ENCODE peak calls at places on chromosomes 6 and 20, in ten cellular contexts. P is A549, D is adrenal gland, U is NB4, T is stomach, O is transverse colon, F is ovary, H is uterus, S is tibial nerve, C is body of pancreas. L is an unnamed sample.

GRCh38 chr6:149060300-149060984 is 257.1 kb upstream of the TAB2 start:
- DNase-seq in O (peak), D (no peak), P (no peak), S (no peak), H (no peak), C (no peak), F (no peak), U (peak), T (no peak), L (peak)

GRCh38 chr20:363319-364078 is 16.6 kb downstream of the NRSN2 start:
- DNase-seq in D (no peak), F (no peak), U (peak), C (no peak), T (no peak), P (no peak), O (no peak), S (no peak), H (no peak), L (peak)

GRCh38 chr6:12148317-12148801 is 136.2 kb downstream of the HIVEP1 start:
- DNase-seq in H (no peak), S (no peak), T (no peak), P (peak), U (no peak), D (no peak), O (no peak), F (no peak), C (no peak), L (no peak)

GRCh38 chr6:18277181-18278006 is 13.1 kb upstream of the DEK start:
- DNase-seq in S (no peak), U (no peak), O (no peak), F (no peak), D (no peak), H (no peak), T (no peak), C (no peak), P (no peak), L (no peak)

GRCh38 chr6:143684484-143684883 is 6.7 kb downstream of the PHACTR2 start:
- DNase-seq in D (no peak), S (no peak), O (no peak), T (no peak), P (no peak), F (no peak), C (no peak), U (no peak), H (no peak), L (no peak)

GRCh38 chr6:105603779-105604592 is 201.1 kb upstream of the PREP start:
- DNase-seq in F (no peak), P (no peak), D (no peak), H (peak), T (no peak), U (no peak), S (no peak), C (no peak), O (peak), L (no peak)

GRCh38 chr6:137171824-137172733 is 1.4 kb downstream of the IL22RA2 start:
- DNase-seq in S (no peak), C (no peak), U (no peak), F (no peak), P (no peak), H (no peak), T (no peak), O (no peak), D (no peak), L (no peak)

GRCh38 chr6:34332255-34333198 is 59.9 kb downstream of the NUDT3 start:
- DNase-seq in H (no peak), S (no peak), C (no peak), O (no peak), U (peak), T (no peak), P (no peak), D (no peak), F (no peak), L (no peak)

GRCh38 chr20:36277546-36277945 is 28.6 kb upstream of the DLGAP4 start:
- DNase-seq in D (no peak), H (no peak), C (no peak), F (no peak), T (no peak), O (no peak), P (no peak), S (no peak), U (no peak), L (no peak)

GRCh38 chr6:161067749-161068148 is 76.2 kb downstream of the MAP3K4 start:
- DNase-seq in T (no peak), D (no peak), U (no peak), P (no peak), C (no peak), F (no peak), H (no peak), O (no peak), S (no peak), L (no peak)

GRCh38 chr20:51637241-51637640 is 94.7 kb upstream of the NFATC2 start:
- DNase-seq in P (no peak), S (no peak), O (no peak), D (no peak), H (no peak), U (no peak), F (no peak), C (no peak), T (no peak), L (no peak)

GRCh38 chr20:25013478-25014380 is 21.2 kb upstream of the APMAP start:
- DNase-seq in T (peak), H (no peak), S (no peak), U (no peak), O (no peak), F (no peak), C (peak), P (no peak), D (no peak), L (no peak)

GRCh38 chr6:56517155-56517745 is 125.4 kb downstream of the DST start:
- DNase-seq in D (no peak), T (no peak), S (no peak), U (no peak), F (no peak), C (no peak), P (no peak), O (no peak), H (no peak), L (no peak)

GRCh38 chr6:367891-368630 is 23.5 kb upstream of the IRF4 start:
- DNase-seq in P (no peak), U (no peak), S (no peak), O (no peak), C (no peak), D (no peak), H (no peak), F (no peak), T (no peak), L (no peak)

GRCh38 chr6:82111818-82112217 is 135.7 kb downstream of the IBTK start:
- DNase-seq in P (no peak), U (no peak), O (no peak), S (no peak), C (no peak), T (no peak), H (no peak), F (no peak), D (no peak), L (no peak)

GRCh38 chr6:73537677-73538076 is 16.8 kb upstream of the EEF1A1 start:
- DNase-seq in T (no peak), D (no peak), C (no peak), F (no peak), U (no peak), S (no peak), O (no peak), H (no peak), P (no peak), L (no peak)

GRCh38 chr6:141744194-141744925 is 388.4 kb upstream of the GJE1 start:
- DNase-seq in F (no peak), H (no peak), U (no peak), T (no peak), O (no peak), C (no peak), S (no peak), P (no peak), D (no peak), L (no peak)

GRCh38 chr6:99467509-99468106 is 42.5 kb upstream of the PNISR start:
- DNase-seq in C (no peak), O (no peak), H (no peak), D (no peak), S (no peak), U (peak), P (peak), F (no peak), T (no peak), L (peak)

GRCh38 chr6:45763281-45763680 is 252.4 kb downstream of the CLIC5 start:
- DNase-seq in F (no peak), O (no peak), P (no peak), D (no peak), H (no peak), C (no peak), S (no peak), T (no peak), U (no peak), L (no peak)

GRCh38 chr20:47216819-47217410 is 139.6 kb downstream of the ZMYND8 start:
- DNase-seq in T (no peak), C (no peak), P (no peak), F (no peak), S (no peak), U (no peak), D (no peak), O (no peak), H (no peak), L (no peak)

GRCh38 chr6:133553652-133554051 is 312.5 kb downstream of the EYA4 start:
- DNase-seq in D (peak), H (peak), F (no peak), S (peak), O (peak), C (peak), P (no peak), U (peak), T (peak), L (peak)

GRCh38 chr20:57432874-57433491 is 41.8 kb downstream of the RBM38 start:
- DNase-seq in H (no peak), C (peak), U (peak), S (no peak), T (peak), D (no peak), O (peak), P (no peak), F (no peak), L (peak)
- TF ChIP-seq POLR2A in H (no peak), C (no peak), U (no peak), S (no peak), T (no peak), D (no peak), O (no peak), P (no peak), F (no peak), L (no peak)

DNA sequence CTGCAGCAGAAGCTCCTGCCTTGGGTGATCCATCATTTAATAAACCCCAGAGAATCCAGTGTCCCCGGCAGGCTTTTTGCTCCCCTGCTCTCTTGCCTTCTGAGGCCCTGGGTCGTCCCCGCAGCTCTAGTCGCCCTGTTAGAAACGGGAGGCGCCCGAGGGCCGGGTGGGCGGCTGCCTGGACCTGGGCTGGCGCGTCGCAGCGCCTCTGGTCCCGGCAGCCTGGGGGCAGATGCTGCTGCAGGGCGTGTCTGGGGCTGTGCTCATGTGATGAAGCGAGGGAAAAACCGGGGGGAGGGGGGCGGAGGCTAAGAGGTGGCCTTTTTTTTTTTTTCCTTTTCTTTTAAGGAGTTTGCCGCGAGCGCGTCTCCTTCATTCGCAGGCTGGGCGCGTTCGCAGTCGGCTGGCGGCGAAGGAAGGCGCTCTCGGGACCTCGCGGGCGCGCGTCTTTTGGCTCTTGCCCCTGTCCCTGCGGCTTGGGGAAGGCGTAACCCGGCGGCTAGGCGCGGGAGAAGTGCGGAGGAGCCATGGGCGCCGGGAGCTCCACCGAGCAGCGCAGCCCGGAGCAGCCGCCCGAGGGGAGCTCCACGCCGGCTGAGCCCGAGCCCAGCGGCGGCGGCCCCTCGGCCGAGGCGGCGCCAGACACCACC is 394 bp downstream of the AKAP12 start:
- DNase-seq in C (peak), H (peak), O (peak), F (peak), S (peak), U (no peak), D (peak), P (peak), T (peak), L (peak)
- TF ChIP-seq POLR2A in C (no peak), H (peak), O (peak), F (peak), S (peak), U (no peak), D (peak), P (peak), T (no peak), L (peak)

DNA sequence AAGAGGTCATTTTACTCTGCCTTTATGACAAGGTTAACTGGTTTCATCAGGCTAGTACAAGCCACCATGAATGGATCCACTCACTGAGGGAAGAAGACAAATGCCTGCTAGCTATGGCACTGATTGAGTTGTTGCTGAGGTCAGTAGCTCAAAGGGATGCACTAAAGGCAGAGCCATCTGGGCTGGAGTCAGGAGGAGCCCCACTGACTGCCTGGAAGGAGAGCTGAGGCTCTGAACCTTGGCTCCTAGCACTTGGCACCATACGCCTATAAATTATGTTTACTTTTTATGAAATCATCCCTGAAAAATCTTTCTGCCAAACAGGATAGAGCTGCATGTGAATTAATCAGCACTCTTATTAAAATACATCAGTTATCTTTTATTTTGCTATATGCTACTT is 104.6 kb downstream of the DTD1 start:
- DNase-seq in H (no peak), F (no peak), S (no peak), T (no peak), U (no peak), P (no peak), C (no peak), D (no peak), O (no peak), L (no peak)
- TF ChIP-seq POLR2A in H (no peak), F (no peak), S (no peak), T (no peak), U (no peak), P (no peak), C (no peak), D (no peak), O (no peak), L (no peak)

GRCh38 chr20:44614525-44614924 is 32.1 kb downstream of the PKIG start:
- DNase-seq in O (no peak), S (no peak), C (no peak), U (no peak), P (no peak), H (no peak), T (no peak), D (no peak), F (peak), L (no peak)

GRCh38 chr20:44615169-44615791 is 32.9 kb downstream of the PKIG start:
- DNase-seq in C (no peak), S (no peak), T (no peak), P (no peak), H (no peak), U (no peak), O (no peak), F (peak), D (no peak), L (no peak)

GRCh38 chr20:44618318-44618731 is 33.2 kb downstream of the ADA start:
- DNase-seq in H (no peak), U (no peak), S (no peak), C (no peak), D (no peak), F (peak), T (peak), P (no peak), O (peak), L (no peak)

GRCh38 chr20:44615876-44616603 is 33.7 kb downstream of the PKIG start:
- DNase-seq in C (no peak), D (peak), F (no peak), T (no peak), U (no peak), H (no peak), S (no peak), P (no peak), O (no peak), L (no peak)

DNA sequence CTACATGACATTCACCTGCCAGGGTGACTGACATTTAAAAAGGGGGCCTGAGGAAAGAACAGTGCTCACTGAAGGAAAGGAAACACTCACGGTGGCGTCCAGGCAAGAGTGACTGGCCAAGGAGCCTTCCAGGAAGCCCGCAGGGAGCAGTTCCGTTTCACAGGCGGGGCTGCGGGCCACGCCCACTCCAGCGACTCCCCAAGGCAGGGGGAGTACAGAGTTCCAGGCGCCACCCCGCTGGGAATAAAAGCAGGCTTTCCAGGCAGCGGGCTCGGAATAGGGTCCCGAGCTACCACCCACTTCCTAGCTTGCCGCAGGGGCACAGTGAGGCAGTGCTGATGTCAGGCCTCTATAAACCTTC is 34.2 kb downstream of the PKIG start:
- DNase-seq in T (peak), S (no peak), U (no peak), O (peak), D (no peak), P (no peak), C (no peak), H (no peak), F (no peak), L (no peak)
- TF ChIP-seq POLR2A in T (no peak), S (no peak), U (no peak), O (no peak), D (no peak), P (no peak), C (no peak), H (no peak), F (no peak), L (no peak)

DNA sequence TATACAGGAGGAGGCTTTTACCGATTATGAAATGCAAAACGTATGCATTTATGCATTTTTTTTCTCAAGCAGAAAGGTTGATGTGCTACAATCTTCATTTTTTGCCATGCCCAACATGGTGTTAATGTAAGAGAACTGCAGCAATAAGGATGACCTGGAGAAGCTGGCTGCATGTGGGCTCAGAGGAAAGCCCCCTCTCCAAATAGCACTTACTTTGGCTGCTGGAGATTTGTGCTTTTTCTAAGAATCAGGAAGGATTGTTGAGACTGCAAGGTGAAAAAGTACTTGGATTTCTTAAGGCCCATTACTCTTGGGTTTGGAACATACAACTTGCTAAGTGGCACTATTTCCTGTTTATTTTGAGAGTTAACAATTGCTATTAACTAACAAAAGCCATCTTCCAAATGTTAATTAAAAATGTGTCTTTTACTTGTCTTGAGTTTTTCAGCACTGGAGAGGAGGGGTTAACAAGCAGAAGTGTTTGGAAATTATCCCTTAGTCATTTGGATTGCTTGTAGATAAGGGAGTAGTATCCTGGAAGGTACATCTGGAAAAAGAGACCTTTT is 5.6 kb downstream of the SOX4 start:
- DNase-seq in C (no peak), O (no peak), S (no peak), H (no peak), P (no peak), F (no peak), U (no peak), T (no peak), D (no peak), L (no peak)
- TF ChIP-seq POLR2A in C (no peak), O (no peak), S (no peak), H (no peak), P (no peak), F (no peak), U (no peak), T (no peak), D (no peak), L (no peak)

DNA sequence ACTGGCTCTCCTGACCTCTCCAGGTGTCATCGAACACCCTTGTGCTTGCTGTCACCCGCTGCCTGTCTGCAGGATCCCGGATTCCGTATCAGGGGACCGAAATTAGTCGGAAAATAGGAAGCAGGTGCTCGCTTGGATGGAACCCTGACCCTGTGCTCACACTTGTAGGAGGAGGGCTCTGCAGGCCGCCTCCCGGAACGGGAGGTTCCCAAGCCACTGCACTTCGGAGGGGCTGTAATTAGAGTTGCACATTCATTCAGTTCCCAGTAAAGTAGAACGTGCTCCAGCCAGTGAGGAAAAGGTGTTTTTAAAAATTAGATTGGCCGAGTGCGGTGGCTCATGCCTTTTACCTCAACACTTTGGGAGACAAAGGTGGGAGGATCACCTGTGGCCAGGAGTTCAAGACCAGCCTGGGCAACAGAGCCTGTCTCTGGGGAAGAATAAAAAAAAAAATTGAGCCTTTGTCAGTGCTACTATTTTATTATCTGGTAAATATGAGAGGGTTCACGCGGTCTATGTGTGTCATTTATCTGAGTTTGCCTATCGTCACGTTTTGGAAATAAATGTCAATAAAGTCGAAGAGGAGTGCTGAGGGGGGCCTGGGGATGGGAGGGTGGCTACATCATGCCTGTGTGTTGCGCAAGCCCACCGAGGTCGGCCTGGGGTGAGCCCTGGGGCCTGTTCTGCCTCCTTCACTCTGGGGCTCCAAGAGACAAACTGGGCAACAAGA is 1.5 kb upstream of the GMEB2 start:
- DNase-seq in S (peak), U (peak), H (peak), P (peak), D (peak), F (peak), O (peak), T (peak), C (peak), L (peak)
- TF ChIP-seq POLR2A in S (no peak), U (peak), H (peak), P (peak), D (no peak), F (no peak), O (peak), T (no peak), C (no peak), L (peak)

DNA sequence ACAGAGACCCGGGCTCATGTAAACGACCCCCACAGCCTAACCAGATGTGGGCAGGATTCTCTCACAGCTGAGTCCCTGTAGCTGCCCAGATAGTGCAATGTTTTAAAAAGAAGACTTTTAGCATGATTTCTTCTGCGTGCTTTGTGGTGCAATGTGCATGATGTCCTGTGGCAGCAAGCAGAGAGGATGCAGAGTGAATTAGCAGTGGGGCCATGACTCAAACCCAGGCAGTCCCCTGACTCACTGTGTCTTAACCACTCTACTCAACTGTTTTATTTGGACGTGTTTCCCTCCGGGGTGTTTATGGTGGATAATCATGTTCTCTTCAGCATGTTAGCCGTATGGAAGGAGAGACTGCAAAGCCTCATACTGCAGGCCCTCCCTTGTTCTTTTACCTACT is 247.9 kb downstream of the SLC24A3 start:
- DNase-seq in T (no peak), U (peak), C (no peak), P (no peak), F (no peak), H (no peak), S (no peak), D (no peak), O (no peak), L (no peak)
- TF ChIP-seq POLR2A in T (no peak), U (no peak), C (no peak), P (no peak), F (no peak), H (no peak), S (no peak), D (no peak), O (no peak), L (no peak)